ENCODE peak calls at places on chromosomes 13 and 19, in eight cellular contexts. One of them, this sample, is unnamed.

GRCh38 chr19:55041244-55041626 is 3.2 kb upstream of the GP6 start:
- DNase-seq in PC-9: no peak
- DNase-seq in GM23338: no peak
- DNase-seq in GM23248: no peak
- DNase-seq in hepatocyte: no peak
- DNase-seq in DND-41: no peak
- DNase-seq in fibroblast of lung: no peak
- DNase-seq in PC-3: no peak
- DNase-seq in this sample: no peak

GRCh38 chr19:51719251-51719901 is 4.4 kb downstream of the HAS1 start:
- DNase-seq in DND-41: no peak
- DNase-seq in PC-3: no peak
- DNase-seq in fibroblast of lung: no peak
- DNase-seq in GM23338: peak; percentile 69
- DNase-seq in PC-9: no peak
- DNase-seq in hepatocyte: no peak
- DNase-seq in GM23248: no peak
- DNase-seq in this sample: no peak

GRCh38 chr13:45623516-45624090 is 8.1 kb upstream of the ERICH6B start:
- DNase-seq in PC-9: no peak
- DNase-seq in fibroblast of lung: peak; percentile 36
- DNase-seq in PC-3: peak; percentile 45
- DNase-seq in hepatocyte: no peak
- DNase-seq in GM23248: peak; percentile 51
- DNase-seq in DND-41: no peak
- DNase-seq in GM23338: peak; percentile 48
- DNase-seq in this sample: peak; percentile 57

GRCh38 chr13:99067160-99067985 is 89.5 kb upstream of the DOCK9 start:
- DNase-seq in hepatocyte: peak; percentile 17
- DNase-seq in DND-41: no peak
- DNase-seq in GM23338: no peak
- DNase-seq in fibroblast of lung: peak; percentile 36
- DNase-seq in PC-9: peak; percentile 97
- DNase-seq in PC-3: peak; percentile 87
- DNase-seq in GM23248: peak; percentile 84
- DNase-seq in this sample: no peak

GRCh38 chr13:40155176-40155575 is 499.7 kb downstream of the COG6 start:
- DNase-seq in PC-9: no peak
- DNase-seq in fibroblast of lung: no peak
- DNase-seq in hepatocyte: no peak
- DNase-seq in PC-3: no peak
- DNase-seq in GM23248: no peak
- DNase-seq in DND-41: no peak
- DNase-seq in GM23338: no peak
- DNase-seq in this sample: no peak

GRCh38 chr19:18086590-18087138 is at the start of gene IL12RB1:
- DNase-seq in fibroblast of lung: no peak
- DNase-seq in hepatocyte: no peak
- DNase-seq in GM23248: no peak
- DNase-seq in GM23338: no peak
- DNase-seq in PC-9: no peak
- DNase-seq in PC-3: no peak
- DNase-seq in DND-41: peak; percentile 75
- DNase-seq in this sample: no peak

GRCh38 chr13:98651716-98652115 is 74.8 kb upstream of the STK24 start:
- DNase-seq in DND-41: no peak
- DNase-seq in GM23338: no peak
- DNase-seq in hepatocyte: no peak
- DNase-seq in GM23248: no peak
- DNase-seq in PC-3: no peak
- DNase-seq in fibroblast of lung: no peak
- DNase-seq in PC-9: no peak
- DNase-seq in this sample: no peak

GRCh38 chr19:12647490-12648071 is 19.0 kb downstream of the MAN2B1 start:
- DNase-seq in PC-3: no peak
- DNase-seq in hepatocyte: peak; percentile 66
- DNase-seq in fibroblast of lung: peak; percentile 19
- DNase-seq in PC-9: peak; percentile 13
- DNase-seq in DND-41: peak; percentile 36
- DNase-seq in GM23338: peak; percentile 88
- DNase-seq in GM23248: peak; percentile 74
- DNase-seq in this sample: peak; percentile 60

DNA sequence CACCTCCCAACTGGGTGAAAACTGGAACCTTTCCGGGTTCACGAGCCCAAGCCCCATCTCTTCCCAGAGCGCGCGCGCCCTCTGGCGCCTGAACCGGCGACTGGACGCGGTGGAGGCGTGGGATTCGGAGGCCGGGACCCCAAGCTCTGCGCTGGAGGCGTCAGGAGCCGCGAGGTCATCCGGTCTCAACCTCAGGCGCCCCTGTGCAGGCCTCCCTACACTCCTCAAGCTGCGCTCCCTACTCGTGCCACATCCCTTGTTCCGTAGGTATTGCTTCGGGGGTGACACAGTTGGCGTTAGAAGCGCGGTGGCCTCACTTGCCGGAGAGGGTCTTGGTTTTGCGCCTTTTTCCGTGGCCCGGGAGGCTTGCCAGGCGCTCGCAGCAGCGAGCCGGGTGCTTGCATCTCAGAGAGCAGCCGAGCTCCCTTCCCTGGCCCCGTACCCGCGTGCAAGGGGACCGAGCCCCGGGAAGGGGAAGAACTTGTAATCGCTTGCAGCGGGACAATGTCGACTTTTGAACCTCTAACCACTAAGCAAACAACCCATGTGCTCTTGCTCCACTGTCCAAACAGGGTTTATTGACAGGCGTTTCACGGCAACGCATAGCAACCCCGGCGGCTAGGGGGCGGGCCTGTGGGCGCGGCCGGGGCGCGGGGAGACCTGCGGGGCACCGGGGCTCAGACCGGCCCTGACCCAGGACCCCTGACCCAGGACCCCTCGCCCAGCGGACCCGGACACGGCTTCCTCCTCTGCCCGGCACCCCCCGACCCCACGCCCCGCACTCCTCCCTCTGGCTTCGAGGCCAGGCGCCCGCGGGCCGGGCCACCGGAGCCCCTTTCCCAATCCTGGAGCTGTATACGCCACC is 8.5 kb downstream of the CDX2 start:
- DNase-seq in fibroblast of lung: peak; percentile 13
- DNase-seq in PC-9: peak; percentile 52
- DNase-seq in GM23248: peak; percentile 55
- DNase-seq in PC-3: peak; percentile 78
- DNase-seq in hepatocyte: peak; percentile 88
- DNase-seq in GM23338: peak; percentile 92
- DNase-seq in DND-41: peak; percentile 39
- DNase-seq in this sample: peak; percentile 37
- TF ChIP-seq EZH2 in fibroblast of lung: peak; percentile 87
- TF ChIP-seq EZH2 in PC-9: no peak
- TF ChIP-seq EZH2 in GM23248: peak; percentile 35
- TF ChIP-seq EZH2 in PC-3: no peak
- TF ChIP-seq EZH2 in hepatocyte: peak; percentile 73
- TF ChIP-seq EZH2 in GM23338: peak; percentile 84
- TF ChIP-seq EZH2 in DND-41: peak; percentile 56
- TF ChIP-seq EZH2 in this sample: peak; percentile 53

DNA sequence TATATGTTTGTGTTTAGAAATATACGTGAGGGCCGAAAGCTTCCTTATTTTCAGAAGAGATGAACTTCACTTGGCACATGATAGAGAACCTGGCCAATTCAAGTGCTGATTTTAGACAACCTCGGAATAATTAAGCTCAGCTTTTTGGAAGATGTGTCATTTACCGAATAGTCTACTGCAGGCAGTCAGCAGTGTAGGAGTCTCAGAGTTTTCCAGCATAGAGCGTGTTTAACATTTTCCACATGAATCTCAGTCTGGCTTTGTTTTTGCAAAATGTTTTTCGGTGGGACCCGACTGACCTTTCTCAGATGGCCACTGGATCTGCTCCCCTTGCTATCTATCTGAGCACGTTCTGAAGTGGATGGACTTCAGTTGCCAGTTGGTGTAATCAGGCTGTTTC is 4.7 kb downstream of the RNASEH2B start:
- DNase-seq in GM23338: no peak
- DNase-seq in fibroblast of lung: no peak
- DNase-seq in DND-41: no peak
- DNase-seq in PC-3: no peak
- DNase-seq in PC-9: no peak
- DNase-seq in GM23248: peak; percentile 68
- DNase-seq in hepatocyte: no peak
- DNase-seq in this sample: no peak
- H3K4me1 ChIP-seq in GM23338: peaks cover 30% of the 10 kb centered on the region
- H3K4me1 ChIP-seq in fibroblast of lung: peaks cover 14% of the 10 kb centered on the region
- H3K4me1 ChIP-seq in DND-41: peaks cover 61% of the 10 kb centered on the region
- H3K4me1 ChIP-seq in PC-3: peaks cover 22% of the 10 kb centered on the region
- H3K4me1 ChIP-seq in PC-9: peaks cover 17% of the 10 kb centered on the region
- H3K4me1 ChIP-seq in GM23248: peaks cover 32% of the 10 kb centered on the region
- H3K4me1 ChIP-seq in hepatocyte: peaks cover 23% of the 10 kb centered on the region
- H3K4me1 ChIP-seq in this sample: peaks cover 19% of the 10 kb centered on the region

GRCh38 chr13:59413121-59413520 is 750.6 kb downstream of the DIAPH3 start:
- DNase-seq in GM23338: no peak
- DNase-seq in DND-41: no peak
- DNase-seq in PC-9: no peak
- DNase-seq in GM23248: no peak
- DNase-seq in hepatocyte: no peak
- DNase-seq in PC-3: no peak
- DNase-seq in fibroblast of lung: no peak
- DNase-seq in this sample: no peak

GRCh38 chr13:59409211-59409610 is 754.5 kb downstream of the DIAPH3 start:
- DNase-seq in fibroblast of lung: peak; percentile 77
- DNase-seq in hepatocyte: peak; percentile 38
- DNase-seq in GM23248: no peak
- DNase-seq in GM23338: peak; percentile 48
- DNase-seq in PC-9: no peak
- DNase-seq in PC-3: no peak
- DNase-seq in DND-41: no peak
- DNase-seq in this sample: peak; percentile 29

GRCh38 chr13:59415498-59415897 is 748.2 kb downstream of the DIAPH3 start:
- DNase-seq in PC-3: no peak
- DNase-seq in GM23248: no peak
- DNase-seq in GM23338: no peak
- DNase-seq in PC-9: no peak
- DNase-seq in DND-41: no peak
- DNase-seq in hepatocyte: no peak
- DNase-seq in fibroblast of lung: no peak
- DNase-seq in this sample: no peak

GRCh38 chr13:59408738-59409137 is 755.0 kb downstream of the DIAPH3 start:
- DNase-seq in GM23248: no peak
- DNase-seq in DND-41: no peak
- DNase-seq in PC-3: no peak
- DNase-seq in hepatocyte: no peak
- DNase-seq in GM23338: no peak
- DNase-seq in PC-9: no peak
- DNase-seq in fibroblast of lung: no peak
- DNase-seq in this sample: no peak

DNA sequence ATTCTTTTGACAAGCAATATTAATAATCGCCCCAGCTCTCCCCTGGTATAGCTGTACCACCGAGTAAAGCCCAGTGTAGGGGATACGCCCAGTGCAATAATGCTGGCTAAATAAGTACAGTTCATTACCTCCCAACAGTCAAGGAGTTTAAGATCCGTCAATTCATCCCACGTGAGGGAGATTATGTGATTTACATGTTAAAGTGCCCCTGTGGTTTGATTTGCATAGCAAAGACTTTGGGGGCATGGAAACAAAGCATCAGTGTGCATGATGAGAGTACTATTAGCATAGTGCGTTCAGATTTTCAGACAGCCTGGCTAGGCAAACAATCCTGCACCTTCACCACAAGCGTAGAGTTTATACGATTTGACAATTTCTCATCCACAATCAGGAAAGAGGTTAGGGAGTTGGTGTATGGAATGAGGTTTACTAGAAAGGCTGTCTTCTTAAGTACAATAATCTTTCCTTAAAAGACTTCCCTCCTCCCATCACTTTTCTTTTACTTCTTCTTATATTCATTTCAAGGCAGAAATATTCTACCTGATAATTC is 754.0 kb downstream of the DIAPH3 start:
- DNase-seq in DND-41: no peak
- DNase-seq in PC-9: no peak
- DNase-seq in hepatocyte: no peak
- DNase-seq in GM23338: peak; percentile 86
- DNase-seq in PC-3: no peak
- DNase-seq in fibroblast of lung: no peak
- DNase-seq in GM23248: no peak
- DNase-seq in this sample: peak; percentile 75
- H3K4me3 ChIP-seq in DND-41: no peak overlapping the region
- H3K4me3 ChIP-seq in PC-9: no peak overlapping the region
- H3K4me3 ChIP-seq in hepatocyte: no peak overlapping the region
- H3K4me3 ChIP-seq in GM23338: peak overlapping the region; percentile 17
- H3K4me3 ChIP-seq in PC-3: no peak overlapping the region
- H3K4me3 ChIP-seq in fibroblast of lung: no peak overlapping the region
- H3K4me3 ChIP-seq in GM23248: no peak overlapping the region
- H3K4me3 ChIP-seq in this sample: no peak overlapping the region

GRCh38 chr13:78595458-78595818 is 7.9 kb downstream of the POU4F1 start:
- DNase-seq in GM23248: no peak
- DNase-seq in GM23338: peak; percentile 67
- DNase-seq in fibroblast of lung: peak; percentile 11
- DNase-seq in PC-3: no peak
- DNase-seq in DND-41: no peak
- DNase-seq in PC-9: no peak
- DNase-seq in hepatocyte: no peak
- DNase-seq in this sample: no peak

GRCh38 chr13:78595819-78596700 is 7.3 kb downstream of the POU4F1 start:
- DNase-seq in DND-41: no peak
- DNase-seq in PC-3: no peak
- DNase-seq in fibroblast of lung: peak; percentile 10
- DNase-seq in GM23338: peak; percentile 75
- DNase-seq in hepatocyte: peak; percentile 45
- DNase-seq in PC-9: no peak
- DNase-seq in GM23248: no peak
- DNase-seq in this sample: peak; percentile 66

GRCh38 chr13:78596701-78597550 is 6.4 kb downstream of the POU4F1 start:
- DNase-seq in GM23248: no peak
- DNase-seq in PC-3: no peak
- DNase-seq in GM23338: peak; percentile 71
- DNase-seq in DND-41: no peak
- DNase-seq in hepatocyte: no peak
- DNase-seq in PC-9: no peak
- DNase-seq in fibroblast of lung: peak; percentile 25
- DNase-seq in this sample: no peak

GRCh38 chr13:78593129-78593528 is 10.2 kb downstream of the POU4F1 start:
- DNase-seq in hepatocyte: no peak
- DNase-seq in GM23338: no peak
- DNase-seq in PC-3: no peak
- DNase-seq in GM23248: no peak
- DNase-seq in fibroblast of lung: no peak
- DNase-seq in DND-41: no peak
- DNase-seq in PC-9: no peak
- DNase-seq in this sample: no peak

DNA sequence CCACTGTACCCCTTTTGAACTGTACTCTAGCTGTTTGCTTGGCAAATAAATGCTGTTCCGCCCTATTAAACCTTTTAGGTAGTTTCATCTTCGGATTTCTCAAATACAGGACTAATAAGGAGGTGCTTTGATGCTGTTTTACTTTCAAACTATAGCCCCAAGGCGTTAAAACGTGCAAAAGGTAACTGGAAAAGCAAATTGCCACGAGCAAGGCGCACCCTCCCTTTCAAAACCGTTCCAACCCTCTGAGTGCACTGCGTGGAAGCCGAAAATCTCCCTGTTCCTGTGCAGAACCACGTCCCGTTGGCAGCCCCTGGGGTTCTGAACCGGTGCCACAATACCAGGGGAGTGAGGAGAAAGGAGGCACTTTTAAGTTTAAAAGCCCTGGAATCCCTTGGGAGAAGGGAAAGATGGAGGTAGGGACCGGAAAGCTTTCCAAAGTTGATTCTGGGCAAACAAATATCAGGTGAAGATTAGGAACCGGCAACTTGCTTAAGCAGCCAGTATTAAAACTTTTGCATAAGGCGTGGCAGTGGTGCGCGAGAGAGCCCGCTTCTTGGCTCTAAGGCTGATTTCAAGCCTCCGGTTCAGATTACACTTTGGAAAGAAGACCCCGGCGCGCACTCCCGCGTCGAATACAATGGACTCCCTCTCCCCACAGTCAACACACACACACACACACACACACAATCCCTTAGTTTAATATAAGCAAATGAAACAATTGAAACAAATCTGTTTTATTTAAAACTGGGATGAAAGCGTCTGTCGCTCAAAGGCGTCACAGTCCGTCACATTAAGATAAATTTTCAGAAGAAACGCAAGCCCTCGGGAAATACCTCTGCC is 9.5 kb downstream of the POU4F1 start:
- DNase-seq in GM23248: no peak
- DNase-seq in PC-3: no peak
- DNase-seq in PC-9: no peak
- DNase-seq in hepatocyte: no peak
- DNase-seq in DND-41: no peak
- DNase-seq in GM23338: peak; percentile 87
- DNase-seq in fibroblast of lung: no peak
- DNase-seq in this sample: peak; percentile 39
- TF ChIP-seq EZH2 in GM23248: no peak
- TF ChIP-seq EZH2 in PC-3: no peak
- TF ChIP-seq EZH2 in PC-9: no peak
- TF ChIP-seq EZH2 in hepatocyte: peak; percentile 75
- TF ChIP-seq EZH2 in DND-41: no peak
- TF ChIP-seq EZH2 in GM23338: peak; percentile 76
- TF ChIP-seq EZH2 in fibroblast of lung: peak; percentile 27
- TF ChIP-seq EZH2 in this sample: no peak